ENCODE peak calls at places on chromosomes 6 and 20, in eight cellular contexts. Q is NCI-H1436 treated with DMSO at 0.1 percent for 48 hours; B is cardiac fibroblast; I is NCI-H524 treated with DMSO at 0.1 percent for 48 hours; Z is stimulated activated CD8-positive, alpha-beta memory T cell treated with anti-CD3 and anti-CD28 coated beads, Interleukin-7, amount 100 ng/mL, for 48 hours; P is activated T-cell treated with anti-CD3 and anti-CD28 coated beads for 1 hour; F is HT-29; X is H4. M is an unnamed sample.

GRCh38 chr6:144190593-144190992 is 40.3 kb downstream of the STX11 start:
- DNase-seq in Q (no peak), B (peak; percentile 91), I (no peak), Z (no peak), P (no peak), F (no peak), X (no peak), M (no peak)

GRCh38 chr6:73131706-73132105 is 93.6 kb downstream of the KHDC1L start:
- DNase-seq in Q (no peak), B (peak; percentile 6), I (no peak), Z (no peak), P (no peak), F (no peak), X (peak; percentile 32), M (no peak)

GRCh38 chr6:110514818-110515217 is 38.4 kb upstream of the SLC22A16 start:
- DNase-seq in Q (no peak), B (no peak), I (no peak), Z (no peak), P (no peak), F (no peak), X (no peak), M (no peak)

GRCh38 chr6:34018961-34019606 is 126.8 kb downstream of the GRM4 start:
- DNase-seq in Q (no peak), B (no peak), I (peak; percentile 73), Z (no peak), P (no peak), F (no peak), X (no peak), M (no peak)

GRCh38 chr6:19524787-19525186 is 312.4 kb upstream of the ID4 start:
- DNase-seq in Q (no peak), B (no peak), I (no peak), Z (no peak), P (no peak), F (no peak), X (no peak), M (no peak)

GRCh38 chr6:7401103-7401502 is 11.5 kb downstream of the RIOK1 start:
- DNase-seq in Q (no peak), B (peak; percentile 34), I (no peak), Z (no peak), P (no peak), F (no peak), X (no peak), M (no peak)

GRCh38 chr6:16799279-16800193 is 38.3 kb upstream of the ATXN1 start:
- DNase-seq in Q (no peak), B (peak; percentile 58), I (no peak), Z (no peak), P (no peak), F (peak; percentile 32), X (no peak), M (peak; percentile 19)

GRCh38 chr20:25076201-25076600 is 5.7 kb downstream of the VSX1 start:
- DNase-seq in Q (no peak), B (no peak), I (no peak), Z (no peak), P (no peak), F (peak; percentile 60), X (no peak), M (peak; percentile 93)

GRCh38 chr20:53253668-53254067 is 281.5 kb downstream of the TSHZ2 start:
- DNase-seq in Q (no peak), B (no peak), I (no peak), Z (no peak), P (no peak), F (no peak), X (no peak), M (no peak)

GRCh38 chr6:100062621-100063020 is 68.6 kb upstream of the MCHR2 start:
- DNase-seq in Q (no peak), B (no peak), I (no peak), Z (no peak), P (no peak), F (no peak), X (no peak), M (peak; percentile 23)

GRCh38 chr6:168343239-168344167 is 23.9 kb upstream of the DACT2 start:
- DNase-seq in Q (no peak), B (no peak), I (no peak), Z (no peak), P (no peak), F (no peak), X (no peak), M (no peak)

GRCh38 chr20:58670659-58671058 is 19.6 kb downstream of the STX16 start:
- DNase-seq in Q (no peak), B (no peak), I (no peak), Z (no peak), P (no peak), F (no peak), X (no peak), M (no peak)

GRCh38 chr20:54680872-54681297 is 205.5 kb downstream of the DOK5 start:
- DNase-seq in Q (no peak), B (peak; percentile 66), I (no peak), Z (no peak), P (no peak), F (peak; percentile 78), X (peak; percentile 41), M (peak; percentile 46)

GRCh38 chr20:62549499-62550086 is 73.8 kb upstream of the GATA5 start:
- DNase-seq in Q (no peak), B (no peak), I (no peak), Z (no peak), P (no peak), F (no peak), X (no peak), M (no peak)

GRCh38 chr6:63440057-63440456 is 120.3 kb upstream of the LGSN start:
- DNase-seq in Q (peak; percentile 23), B (no peak), I (no peak), Z (no peak), P (no peak), F (peak; percentile 35), X (no peak), M (no peak)

GRCh38 chr6:136365781-136366354 is 76.2 kb upstream of the BCLAF1 start:
- DNase-seq in Q (no peak), B (no peak), I (no peak), Z (no peak), P (no peak), F (no peak), X (no peak), M (no peak)

GRCh38 chr6:124927806-124928205 is 34.4 kb upstream of the RNF217 start:
- DNase-seq in Q (no peak), B (peak; percentile 77), I (no peak), Z (no peak), P (no peak), F (no peak), X (no peak), M (peak; percentile 1)

GRCh38 chr6:154962751-154963150 is 32.4 kb upstream of the TIAM2 start:
- DNase-seq in Q (no peak), B (peak; percentile 82), I (no peak), Z (no peak), P (no peak), F (no peak), X (no peak), M (no peak)

GRCh38 chr6:143027058-143027457 is 33.6 kb upstream of the AIG1 start:
- DNase-seq in Q (no peak), B (peak; percentile 57), I (no peak), Z (peak; percentile 10), P (peak; percentile 33), F (peak; percentile 43), X (no peak), M (no peak)

GRCh38 chr20:62487-62886 is 25.0 kb upstream of the DEFB125 start:
- DNase-seq in Q (no peak), B (no peak), I (no peak), Z (no peak), P (no peak), F (no peak), X (no peak), M (no peak)

M was measured in SW480.